ENCODE peak calls at places on chromosomes 1 and 21, in six cellular contexts. One of them, this sample, is unnamed.

GRCh38 chr1:178310685-178311105 is 186.1 kb downstream of the CLEC20A start:
- DNase-seq in HCT116: peak
- DNase-seq in WTC11: no peak
- DNase-seq in A549: peak
- DNase-seq in SK-N-SH: peak
- DNase-seq in GM12878: peak
- DNase-seq in this sample: peak

GRCh38 chr1:62385923-62386322 is 50.9 kb upstream of the USP1 start:
- DNase-seq in HCT116: no peak
- DNase-seq in GM12878: no peak
- DNase-seq in A549: no peak
- DNase-seq in WTC11: no peak
- DNase-seq in SK-N-SH: no peak
- DNase-seq in this sample: no peak

GRCh38 chr1:168585191-168585590 is 8.8 kb downstream of the XCL1 start:
- DNase-seq in HCT116: no peak
- DNase-seq in A549: peak
- DNase-seq in WTC11: no peak
- DNase-seq in GM12878: no peak
- DNase-seq in SK-N-SH: no peak
- DNase-seq in this sample: no peak

GRCh38 chr1:98398649-98399048 is 262.9 kb upstream of the SNX7 start:
- DNase-seq in A549: no peak
- DNase-seq in SK-N-SH: no peak
- DNase-seq in HCT116: no peak
- DNase-seq in GM12878: no peak
- DNase-seq in WTC11: no peak
- DNase-seq in this sample: no peak

GRCh38 chr21:45334134-45334533 is 46.4 kb upstream of the POFUT2 start:
- DNase-seq in HCT116: no peak
- DNase-seq in WTC11: no peak
- DNase-seq in GM12878: no peak
- DNase-seq in A549: no peak
- DNase-seq in SK-N-SH: no peak
- DNase-seq in this sample: no peak

GRCh38 chr21:25551548-25551947 is 55.7 kb downstream of the MRPL39 start:
- DNase-seq in A549: no peak
- DNase-seq in HCT116: no peak
- DNase-seq in GM12878: no peak
- DNase-seq in WTC11: no peak
- DNase-seq in SK-N-SH: no peak
- DNase-seq in this sample: no peak

GRCh38 chr21:30232011-30232410 is 16.1 kb upstream of the CLDN8 start:
- DNase-seq in GM12878: no peak
- DNase-seq in SK-N-SH: no peak
- DNase-seq in WTC11: no peak
- DNase-seq in HCT116: no peak
- DNase-seq in A549: no peak
- DNase-seq in this sample: no peak

GRCh38 chr21:31580866-31581276 is 78.6 kb upstream of the SOD1 start:
- DNase-seq in A549: peak
- DNase-seq in GM12878: peak
- DNase-seq in WTC11: peak
- DNase-seq in SK-N-SH: peak
- DNase-seq in HCT116: peak
- DNase-seq in this sample: peak

GRCh38 chr1:31753623-31754349 is 10.4 kb downstream of the ADGRB2 start:
- DNase-seq in HCT116: no peak
- DNase-seq in GM12878: no peak
- DNase-seq in A549: no peak
- DNase-seq in WTC11: no peak
- DNase-seq in SK-N-SH: peak
- DNase-seq in this sample: no peak

GRCh38 chr1:31666290-31666963 is 21.8 kb upstream of the PEF1 start:
- DNase-seq in WTC11: no peak
- DNase-seq in GM12878: no peak
- DNase-seq in SK-N-SH: no peak
- DNase-seq in HCT116: no peak
- DNase-seq in A549: peak
- DNase-seq in this sample: peak

GRCh38 chr1:31926846-31927660 is 11.1 kb downstream of the PTP4A2 start:
- DNase-seq in A549: no peak
- DNase-seq in HCT116: no peak
- DNase-seq in GM12878: no peak
- DNase-seq in SK-N-SH: no peak
- DNase-seq in WTC11: no peak
- DNase-seq in this sample: no peak

GRCh38 chr1:52970149-52970548 is 43.1 kb downstream of the SCP2 start:
- DNase-seq in HCT116: no peak
- DNase-seq in SK-N-SH: peak
- DNase-seq in WTC11: peak
- DNase-seq in A549: no peak
- DNase-seq in GM12878: no peak
- DNase-seq in this sample: peak

GRCh38 chr21:42037943-42038342 is 27.8 kb upstream of the ZBTB21 start:
- DNase-seq in SK-N-SH: no peak
- DNase-seq in HCT116: no peak
- DNase-seq in WTC11: no peak
- DNase-seq in GM12878: no peak
- DNase-seq in A549: no peak
- DNase-seq in this sample: peak
- TF ChIP-seq MAX in SK-N-SH: no peak
- TF ChIP-seq MAX in HCT116: no peak
- TF ChIP-seq MAX in WTC11: no peak
- TF ChIP-seq MAX in GM12878: no peak
- TF ChIP-seq MAX in A549: no peak
- TF ChIP-seq MAX in this sample: no peak

DNA sequence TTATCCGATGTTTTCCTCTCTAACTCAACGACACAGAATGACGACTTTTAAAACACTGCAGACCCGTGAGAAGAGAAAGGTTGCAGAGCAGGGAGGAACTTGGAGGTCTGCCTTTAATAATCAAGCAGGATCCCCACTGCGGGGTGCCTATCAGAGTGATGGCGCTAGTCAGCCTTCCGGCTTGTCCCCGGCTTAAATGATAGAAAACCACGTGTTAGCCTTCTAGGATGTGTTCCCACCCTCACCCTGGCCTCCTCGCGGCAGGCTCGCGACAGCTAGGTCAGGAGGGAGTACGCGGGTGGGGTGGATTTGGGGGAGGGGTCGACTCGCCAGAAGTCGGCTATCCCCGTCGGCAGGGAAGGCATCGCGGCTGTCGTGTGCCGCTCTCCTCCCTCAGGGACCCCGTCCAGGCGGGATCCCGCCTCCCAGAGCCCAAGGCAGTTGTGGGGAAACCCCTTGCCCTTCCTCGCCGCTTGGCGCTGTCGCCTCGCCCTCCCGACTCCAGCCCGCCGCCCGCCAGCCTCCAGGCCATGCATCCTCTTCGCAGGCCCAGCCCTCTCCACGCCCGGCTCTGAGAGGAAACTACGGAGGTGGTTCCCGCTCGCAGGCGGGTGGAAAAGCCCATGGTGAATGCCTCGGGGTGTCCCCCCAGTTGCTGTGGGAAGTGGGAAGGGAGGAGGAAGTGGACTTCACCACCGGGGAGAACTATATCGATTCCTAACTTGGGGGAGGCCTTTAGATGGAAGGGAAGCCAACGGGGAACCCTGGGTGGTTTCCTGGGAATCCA is 1.1 kb upstream of the SMG7 start:
- DNase-seq in WTC11: peak
- DNase-seq in GM12878: peak
- DNase-seq in HCT116: peak
- DNase-seq in A549: peak
- DNase-seq in SK-N-SH: peak
- DNase-seq in this sample: peak
- TF ChIP-seq MAX in WTC11: peak
- TF ChIP-seq MAX in GM12878: peak
- TF ChIP-seq MAX in HCT116: peak
- TF ChIP-seq MAX in A549: peak
- TF ChIP-seq MAX in SK-N-SH: peak
- TF ChIP-seq MAX in this sample: peak

GRCh38 chr1:171334024-171334423 is 20.0 kb downstream of the FMO4 start:
- DNase-seq in WTC11: no peak
- DNase-seq in A549: no peak
- DNase-seq in HCT116: no peak
- DNase-seq in SK-N-SH: no peak
- DNase-seq in GM12878: no peak
- DNase-seq in this sample: no peak

DNA sequence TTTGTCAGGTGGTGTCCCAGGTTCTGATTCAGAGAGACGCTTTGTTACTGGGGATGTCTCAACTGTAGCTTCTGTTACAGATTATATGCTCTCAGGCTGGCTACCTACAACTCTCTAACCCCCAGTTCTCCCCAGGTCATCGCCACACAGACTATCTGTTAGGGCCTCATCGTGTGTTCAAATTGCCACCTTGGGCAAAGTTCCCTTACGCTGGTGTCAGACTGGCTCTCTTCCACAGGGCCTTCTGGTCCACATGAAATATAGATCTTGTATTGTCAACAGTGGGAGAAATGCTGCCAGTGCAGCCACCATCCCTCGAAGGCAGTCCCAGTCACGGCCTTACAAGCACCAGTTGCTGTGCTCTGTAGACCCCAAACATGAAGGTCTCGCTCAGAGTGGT is 15.3 kb downstream of the FMO4 start:
- DNase-seq in A549: no peak
- DNase-seq in HCT116: no peak
- DNase-seq in WTC11: no peak
- DNase-seq in SK-N-SH: no peak
- DNase-seq in GM12878: no peak
- DNase-seq in this sample: no peak
- TF ChIP-seq MAX in A549: no peak
- TF ChIP-seq MAX in HCT116: no peak
- TF ChIP-seq MAX in WTC11: no peak
- TF ChIP-seq MAX in SK-N-SH: no peak
- TF ChIP-seq MAX in GM12878: no peak
- TF ChIP-seq MAX in this sample: no peak

DNA sequence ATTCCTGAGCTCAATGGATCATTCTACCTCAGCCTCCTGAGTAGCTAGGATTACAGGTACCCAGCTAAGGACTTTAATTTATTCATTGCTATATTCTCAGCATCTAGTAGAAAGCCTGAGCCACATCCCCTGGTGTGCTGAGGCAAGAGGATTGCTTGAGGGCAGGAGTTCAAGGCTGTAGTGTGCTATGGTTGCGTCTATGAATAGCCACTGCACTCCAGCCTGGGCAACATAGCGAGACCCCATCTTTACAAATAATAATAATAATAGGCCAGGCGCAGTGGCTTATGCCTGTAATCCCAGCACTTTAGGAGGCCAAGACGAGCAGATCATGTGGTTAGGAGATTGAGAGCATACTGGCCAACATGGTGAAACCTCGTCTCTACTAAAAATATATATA is 3.3 kb upstream of the RPS6KA1 start:
- DNase-seq in HCT116: no peak
- DNase-seq in WTC11: no peak
- DNase-seq in A549: no peak
- DNase-seq in SK-N-SH: no peak
- DNase-seq in GM12878: no peak
- DNase-seq in this sample: no peak
- TF ChIP-seq MAX in HCT116: no peak
- TF ChIP-seq MAX in WTC11: no peak
- TF ChIP-seq MAX in A549: no peak
- TF ChIP-seq MAX in SK-N-SH: no peak
- TF ChIP-seq MAX in GM12878: no peak
- TF ChIP-seq MAX in this sample: no peak

GRCh38 chr1:210669951-210670350 is 341.2 kb downstream of the HHAT start:
- DNase-seq in SK-N-SH: no peak
- DNase-seq in HCT116: no peak
- DNase-seq in A549: no peak
- DNase-seq in GM12878: no peak
- DNase-seq in WTC11: no peak
- DNase-seq in this sample: no peak

GRCh38 chr1:210663730-210664573 is 335.2 kb downstream of the HHAT start:
- DNase-seq in GM12878: no peak
- DNase-seq in A549: no peak
- DNase-seq in HCT116: no peak
- DNase-seq in SK-N-SH: peak
- DNase-seq in WTC11: no peak
- DNase-seq in this sample: no peak
- TF ChIP-seq MAX in GM12878: no peak
- TF ChIP-seq MAX in A549: no peak
- TF ChIP-seq MAX in HCT116: no peak
- TF ChIP-seq MAX in SK-N-SH: no peak
- TF ChIP-seq MAX in WTC11: no peak
- TF ChIP-seq MAX in this sample: no peak

GRCh38 chr1:157450106-157450505 is 102.2 kb downstream of the FCRL5 start:
- DNase-seq in HCT116: no peak
- DNase-seq in WTC11: no peak
- DNase-seq in A549: no peak
- DNase-seq in GM12878: no peak
- DNase-seq in SK-N-SH: no peak
- DNase-seq in this sample: no peak
- TF ChIP-seq MAX in HCT116: no peak
- TF ChIP-seq MAX in WTC11: no peak
- TF ChIP-seq MAX in A549: no peak
- TF ChIP-seq MAX in GM12878: no peak
- TF ChIP-seq MAX in SK-N-SH: no peak
- TF ChIP-seq MAX in this sample: no peak

DNA sequence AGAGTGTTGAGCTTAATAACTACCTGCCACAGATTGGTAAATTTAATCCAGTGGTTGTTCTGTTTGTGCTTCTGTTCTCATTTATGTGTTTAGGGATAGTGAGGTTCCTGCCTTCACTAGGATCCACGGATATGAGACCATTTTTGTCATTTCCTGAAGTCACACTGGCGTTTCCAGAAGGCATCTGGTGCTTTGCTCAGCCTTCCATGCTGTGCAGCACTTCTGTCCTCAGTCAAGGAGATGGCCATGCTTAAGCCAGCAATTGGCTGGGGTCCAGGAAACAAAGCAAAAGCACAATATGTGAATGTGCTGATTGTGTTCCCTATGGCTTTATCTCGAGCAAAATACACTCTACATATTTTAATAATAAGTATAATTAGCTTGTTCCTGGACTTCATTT is 412.1 kb downstream of the DISC1 start:
- DNase-seq in GM12878: no peak
- DNase-seq in A549: no peak
- DNase-seq in SK-N-SH: no peak
- DNase-seq in WTC11: no peak
- DNase-seq in HCT116: no peak
- DNase-seq in this sample: no peak
- TF ChIP-seq MAX in GM12878: no peak
- TF ChIP-seq MAX in A549: no peak
- TF ChIP-seq MAX in SK-N-SH: no peak
- TF ChIP-seq MAX in WTC11: no peak
- TF ChIP-seq MAX in HCT116: no peak
- TF ChIP-seq MAX in this sample: no peak

This sample was measured in NB4.